ENCODE peak calls at places on chromosome 4, in seven cellular contexts. One of them, this sample, is unnamed.

GRCh38 chr4:139848043-139848442 is 182.4 kb downstream of the MGST2 start:
- DNase-seq in naive thymus-derived CD8-positive, alpha-beta T cell: no peak
- DNase-seq in ecto neural progenitor cell: no peak
- DNase-seq in GM23248: no peak
- DNase-seq in cardiac fibroblast: no peak
- DNase-seq in iPS-NIHi11: no peak
- DNase-seq in gastrocnemius medialis: no peak
- DNase-seq in this sample: no peak

GRCh38 chr4:36394352-36394903 is 113.0 kb downstream of the DTHD1 start:
- DNase-seq in iPS-NIHi11: no peak
- DNase-seq in cardiac fibroblast: no peak
- DNase-seq in GM23248: no peak
- DNase-seq in ecto neural progenitor cell: no peak
- DNase-seq in gastrocnemius medialis: no peak
- DNase-seq in naive thymus-derived CD8-positive, alpha-beta T cell: peak
- DNase-seq in this sample: no peak

GRCh38 chr4:184357164-184357563 is 117.2 kb downstream of the IRF2 start:
- DNase-seq in naive thymus-derived CD8-positive, alpha-beta T cell: no peak
- DNase-seq in ecto neural progenitor cell: no peak
- DNase-seq in iPS-NIHi11: no peak
- DNase-seq in GM23248: no peak
- DNase-seq in cardiac fibroblast: no peak
- DNase-seq in gastrocnemius medialis: no peak
- DNase-seq in this sample: no peak

GRCh38 chr4:68326146-68326545 is 23.7 kb downstream of the YTHDC1 start:
- DNase-seq in ecto neural progenitor cell: no peak
- DNase-seq in iPS-NIHi11: no peak
- DNase-seq in gastrocnemius medialis: no peak
- DNase-seq in cardiac fibroblast: no peak
- DNase-seq in naive thymus-derived CD8-positive, alpha-beta T cell: no peak
- DNase-seq in GM23248: peak
- DNase-seq in this sample: no peak

GRCh38 chr4:150518559-150518958 is 63.4 kb upstream of the MAB21L2 start:
- DNase-seq in gastrocnemius medialis: no peak
- DNase-seq in iPS-NIHi11: no peak
- DNase-seq in naive thymus-derived CD8-positive, alpha-beta T cell: no peak
- DNase-seq in cardiac fibroblast: peak
- DNase-seq in GM23248: peak
- DNase-seq in ecto neural progenitor cell: no peak
- DNase-seq in this sample: no peak

GRCh38 chr4:8577046-8577445 is 3.1 kb upstream of the GPR78 start:
- DNase-seq in GM23248: no peak
- DNase-seq in cardiac fibroblast: no peak
- DNase-seq in iPS-NIHi11: no peak
- DNase-seq in naive thymus-derived CD8-positive, alpha-beta T cell: no peak
- DNase-seq in ecto neural progenitor cell: no peak
- DNase-seq in gastrocnemius medialis: no peak
- DNase-seq in this sample: no peak

GRCh38 chr4:105843941-105844340 is 51.3 kb upstream of the NPNT start:
- DNase-seq in ecto neural progenitor cell: no peak
- DNase-seq in cardiac fibroblast: no peak
- DNase-seq in gastrocnemius medialis: no peak
- DNase-seq in naive thymus-derived CD8-positive, alpha-beta T cell: no peak
- DNase-seq in iPS-NIHi11: no peak
- DNase-seq in GM23248: no peak
- DNase-seq in this sample: no peak

GRCh38 chr4:37837446-37837845 is 11.0 kb downstream of the PGM2 start:
- DNase-seq in iPS-NIHi11: no peak
- DNase-seq in cardiac fibroblast: peak
- DNase-seq in gastrocnemius medialis: no peak
- DNase-seq in GM23248: peak
- DNase-seq in naive thymus-derived CD8-positive, alpha-beta T cell: no peak
- DNase-seq in ecto neural progenitor cell: no peak
- DNase-seq in this sample: no peak

GRCh38 chr4:16687011-16687410 is 211.4 kb downstream of the LDB2 start:
- DNase-seq in GM23248: no peak
- DNase-seq in gastrocnemius medialis: no peak
- DNase-seq in naive thymus-derived CD8-positive, alpha-beta T cell: no peak
- DNase-seq in iPS-NIHi11: no peak
- DNase-seq in ecto neural progenitor cell: no peak
- DNase-seq in cardiac fibroblast: no peak
- DNase-seq in this sample: no peak

GRCh38 chr4:16896871-16897270 is 1.6 kb downstream of the LDB2 start:
- DNase-seq in cardiac fibroblast: peak
- DNase-seq in iPS-NIHi11: no peak
- DNase-seq in GM23248: peak
- DNase-seq in gastrocnemius medialis: no peak
- DNase-seq in naive thymus-derived CD8-positive, alpha-beta T cell: no peak
- DNase-seq in ecto neural progenitor cell: no peak
- DNase-seq in this sample: peak

GRCh38 chr4:17807446-17807845 is 3.1 kb downstream of the DCAF16 start:
- DNase-seq in gastrocnemius medialis: no peak
- DNase-seq in naive thymus-derived CD8-positive, alpha-beta T cell: no peak
- DNase-seq in cardiac fibroblast: no peak
- DNase-seq in ecto neural progenitor cell: no peak
- DNase-seq in iPS-NIHi11: no peak
- DNase-seq in GM23248: peak
- DNase-seq in this sample: no peak

GRCh38 chr4:107939307-107939706 is 8.0 kb downstream of the CYP2U1 start:
- DNase-seq in ecto neural progenitor cell: no peak
- DNase-seq in cardiac fibroblast: peak
- DNase-seq in gastrocnemius medialis: no peak
- DNase-seq in GM23248: peak
- DNase-seq in iPS-NIHi11: no peak
- DNase-seq in naive thymus-derived CD8-positive, alpha-beta T cell: no peak
- DNase-seq in this sample: no peak

GRCh38 chr4:139266583-139267257 is 13.3 kb downstream of the MGARP start:
- DNase-seq in ecto neural progenitor cell: peak
- DNase-seq in gastrocnemius medialis: peak
- DNase-seq in GM23248: peak
- DNase-seq in iPS-NIHi11: peak
- DNase-seq in naive thymus-derived CD8-positive, alpha-beta T cell: peak
- DNase-seq in cardiac fibroblast: peak
- DNase-seq in this sample: peak

GRCh38 chr4:89708903-89709361 is 128.0 kb downstream of the SNCA start:
- DNase-seq in GM23248: no peak
- DNase-seq in iPS-NIHi11: no peak
- DNase-seq in cardiac fibroblast: no peak
- DNase-seq in ecto neural progenitor cell: no peak
- DNase-seq in gastrocnemius medialis: no peak
- DNase-seq in naive thymus-derived CD8-positive, alpha-beta T cell: no peak
- DNase-seq in this sample: peak

GRCh38 chr4:8422786-8423185 is 17.7 kb downstream of the ACOX3 start:
- DNase-seq in iPS-NIHi11: no peak
- DNase-seq in ecto neural progenitor cell: no peak
- DNase-seq in naive thymus-derived CD8-positive, alpha-beta T cell: no peak
- DNase-seq in GM23248: no peak
- DNase-seq in cardiac fibroblast: no peak
- DNase-seq in gastrocnemius medialis: no peak
- DNase-seq in this sample: no peak

GRCh38 chr4:36771411-36772153 is 473.0 kb upstream of the NWD2 start:
- DNase-seq in GM23248: no peak
- DNase-seq in ecto neural progenitor cell: no peak
- DNase-seq in naive thymus-derived CD8-positive, alpha-beta T cell: no peak
- DNase-seq in cardiac fibroblast: no peak
- DNase-seq in iPS-NIHi11: no peak
- DNase-seq in gastrocnemius medialis: no peak
- DNase-seq in this sample: no peak

GRCh38 chr4:16120720-16121119 is 36.9 kb upstream of the PROM1 start:
- DNase-seq in gastrocnemius medialis: no peak
- DNase-seq in GM23248: no peak
- DNase-seq in ecto neural progenitor cell: no peak
- DNase-seq in naive thymus-derived CD8-positive, alpha-beta T cell: no peak
- DNase-seq in cardiac fibroblast: no peak
- DNase-seq in iPS-NIHi11: no peak
- DNase-seq in this sample: peak

GRCh38 chr4:170097681-170098080 is 7.9 kb upstream of the AADAT start:
- DNase-seq in GM23248: no peak
- DNase-seq in ecto neural progenitor cell: no peak
- DNase-seq in naive thymus-derived CD8-positive, alpha-beta T cell: no peak
- DNase-seq in iPS-NIHi11: no peak
- DNase-seq in cardiac fibroblast: no peak
- DNase-seq in gastrocnemius medialis: no peak
- DNase-seq in this sample: no peak

GRCh38 chr4:38716271-38716670 is 52.3 kb downstream of the KLF3 start:
- DNase-seq in iPS-NIHi11: no peak
- DNase-seq in ecto neural progenitor cell: no peak
- DNase-seq in gastrocnemius medialis: no peak
- DNase-seq in cardiac fibroblast: no peak
- DNase-seq in GM23248: no peak
- DNase-seq in naive thymus-derived CD8-positive, alpha-beta T cell: no peak
- DNase-seq in this sample: no peak

GRCh38 chr4:32569844-32570243 is 1849.7 kb downstream of the PCDH7 start:
- DNase-seq in gastrocnemius medialis: no peak
- DNase-seq in GM23248: no peak
- DNase-seq in cardiac fibroblast: no peak
- DNase-seq in iPS-NIHi11: no peak
- DNase-seq in ecto neural progenitor cell: no peak
- DNase-seq in naive thymus-derived CD8-positive, alpha-beta T cell: no peak
- DNase-seq in this sample: no peak

GRCh38 chr4:108181704-108182103 is 13.0 kb upstream of the LEF1 start:
- DNase-seq in gastrocnemius medialis: no peak
- DNase-seq in cardiac fibroblast: no peak
- DNase-seq in ecto neural progenitor cell: no peak
- DNase-seq in naive thymus-derived CD8-positive, alpha-beta T cell: no peak
- DNase-seq in iPS-NIHi11: no peak
- DNase-seq in GM23248: no peak
- DNase-seq in this sample: no peak

GRCh38 chr4:1809754-1810502 is 16.8 kb downstream of the FGFR3 start:
- DNase-seq in GM23248: peak
- DNase-seq in ecto neural progenitor cell: peak
- DNase-seq in naive thymus-derived CD8-positive, alpha-beta T cell: peak
- DNase-seq in cardiac fibroblast: peak
- DNase-seq in gastrocnemius medialis: no peak
- DNase-seq in iPS-NIHi11: peak
- DNase-seq in this sample: peak

GRCh38 chr4:163107754-163108153 is 58.9 kb downstream of the NAF1 start:
- DNase-seq in GM23248: peak
- DNase-seq in naive thymus-derived CD8-positive, alpha-beta T cell: no peak
- DNase-seq in iPS-NIHi11: no peak
- DNase-seq in cardiac fibroblast: peak
- DNase-seq in gastrocnemius medialis: no peak
- DNase-seq in ecto neural progenitor cell: no peak
- DNase-seq in this sample: peak

GRCh38 chr4:186724048-186724860 is 598 bp upstream of the FAT1 start:
- DNase-seq in iPS-NIHi11: peak
- DNase-seq in GM23248: peak
- DNase-seq in gastrocnemius medialis: no peak
- DNase-seq in naive thymus-derived CD8-positive, alpha-beta T cell: no peak
- DNase-seq in ecto neural progenitor cell: peak
- DNase-seq in cardiac fibroblast: no peak
- DNase-seq in this sample: peak

GRCh38 chr4:185205697-185206342 is 2.0 kb upstream of the CFAP97 start:
- DNase-seq in gastrocnemius medialis: no peak
- DNase-seq in naive thymus-derived CD8-positive, alpha-beta T cell: no peak
- DNase-seq in iPS-NIHi11: no peak
- DNase-seq in cardiac fibroblast: no peak
- DNase-seq in GM23248: no peak
- DNase-seq in ecto neural progenitor cell: no peak
- DNase-seq in this sample: no peak

GRCh38 chr4:2246384-2247127 is 4.6 kb upstream of the HAUS3 start:
- DNase-seq in cardiac fibroblast: no peak
- DNase-seq in ecto neural progenitor cell: no peak
- DNase-seq in GM23248: no peak
- DNase-seq in naive thymus-derived CD8-positive, alpha-beta T cell: no peak
- DNase-seq in iPS-NIHi11: no peak
- DNase-seq in gastrocnemius medialis: no peak
- DNase-seq in this sample: no peak

GRCh38 chr4:146096374-146096773 is 79.1 kb upstream of the LSM6 start:
- DNase-seq in naive thymus-derived CD8-positive, alpha-beta T cell: no peak
- DNase-seq in ecto neural progenitor cell: no peak
- DNase-seq in GM23248: no peak
- DNase-seq in iPS-NIHi11: no peak
- DNase-seq in cardiac fibroblast: no peak
- DNase-seq in gastrocnemius medialis: no peak
- DNase-seq in this sample: no peak

GRCh38 chr4:15938640-15939039 is at the start of gene FGFBP1:
- DNase-seq in ecto neural progenitor cell: no peak
- DNase-seq in iPS-NIHi11: no peak
- DNase-seq in cardiac fibroblast: no peak
- DNase-seq in gastrocnemius medialis: no peak
- DNase-seq in naive thymus-derived CD8-positive, alpha-beta T cell: no peak
- DNase-seq in GM23248: no peak
- DNase-seq in this sample: no peak

GRCh38 chr4:127509155-127509554 is 123.6 kb upstream of the INTU start:
- DNase-seq in iPS-NIHi11: no peak
- DNase-seq in GM23248: peak
- DNase-seq in gastrocnemius medialis: no peak
- DNase-seq in naive thymus-derived CD8-positive, alpha-beta T cell: no peak
- DNase-seq in ecto neural progenitor cell: no peak
- DNase-seq in cardiac fibroblast: peak
- DNase-seq in this sample: no peak

GRCh38 chr4:33577798-33578197 is 2666.5 kb downstream of the ARAP2 start:
- DNase-seq in naive thymus-derived CD8-positive, alpha-beta T cell: no peak
- DNase-seq in GM23248: no peak
- DNase-seq in ecto neural progenitor cell: no peak
- DNase-seq in cardiac fibroblast: no peak
- DNase-seq in iPS-NIHi11: no peak
- DNase-seq in gastrocnemius medialis: no peak
- DNase-seq in this sample: no peak

GRCh38 chr4:73341454-73341853 is 62.6 kb upstream of the ALB start:
- DNase-seq in gastrocnemius medialis: no peak
- DNase-seq in cardiac fibroblast: peak
- DNase-seq in iPS-NIHi11: peak
- DNase-seq in ecto neural progenitor cell: peak
- DNase-seq in naive thymus-derived CD8-positive, alpha-beta T cell: no peak
- DNase-seq in GM23248: peak
- DNase-seq in this sample: peak

GRCh38 chr4:125316391-125316780 is 1.6 kb downstream of the FAT4 start:
- DNase-seq in naive thymus-derived CD8-positive, alpha-beta T cell: no peak
- DNase-seq in ecto neural progenitor cell: peak
- DNase-seq in gastrocnemius medialis: peak
- DNase-seq in GM23248: peak
- DNase-seq in cardiac fibroblast: no peak
- DNase-seq in iPS-NIHi11: no peak
- DNase-seq in this sample: peak

GRCh38 chr4:149766135-149766534 is 49.5 kb downstream of the IQCM start:
- DNase-seq in iPS-NIHi11: no peak
- DNase-seq in ecto neural progenitor cell: no peak
- DNase-seq in cardiac fibroblast: no peak
- DNase-seq in naive thymus-derived CD8-positive, alpha-beta T cell: no peak
- DNase-seq in gastrocnemius medialis: no peak
- DNase-seq in GM23248: no peak
- DNase-seq in this sample: no peak

GRCh38 chr4:96009720-96010119 is 169.8 kb downstream of the PDHA2 start:
- DNase-seq in ecto neural progenitor cell: no peak
- DNase-seq in naive thymus-derived CD8-positive, alpha-beta T cell: no peak
- DNase-seq in cardiac fibroblast: peak
- DNase-seq in gastrocnemius medialis: no peak
- DNase-seq in GM23248: peak
- DNase-seq in iPS-NIHi11: no peak
- DNase-seq in this sample: peak

GRCh38 chr4:170420255-170420693 is 330.5 kb upstream of the AADAT start:
- DNase-seq in naive thymus-derived CD8-positive, alpha-beta T cell: no peak
- DNase-seq in cardiac fibroblast: peak
- DNase-seq in gastrocnemius medialis: no peak
- DNase-seq in GM23248: peak
- DNase-seq in iPS-NIHi11: no peak
- DNase-seq in ecto neural progenitor cell: no peak
- DNase-seq in this sample: no peak

GRCh38 chr4:60805500-60806313 is 394.4 kb upstream of the ADGRL3 start:
- DNase-seq in GM23248: peak
- DNase-seq in iPS-NIHi11: peak
- DNase-seq in cardiac fibroblast: peak
- DNase-seq in ecto neural progenitor cell: no peak
- DNase-seq in gastrocnemius medialis: no peak
- DNase-seq in naive thymus-derived CD8-positive, alpha-beta T cell: no peak
- DNase-seq in this sample: peak

GRCh38 chr4:123588631-123589223 is 192.1 kb downstream of the SPRY1 start:
- DNase-seq in cardiac fibroblast: peak
- DNase-seq in GM23248: peak
- DNase-seq in gastrocnemius medialis: peak
- DNase-seq in iPS-NIHi11: no peak
- DNase-seq in ecto neural progenitor cell: no peak
- DNase-seq in naive thymus-derived CD8-positive, alpha-beta T cell: no peak
- DNase-seq in this sample: no peak